ENCODE peak calls at places on chromosome 20, in eight cellular contexts. Q, D, W, C, E, I, A and S are unnamed samples.

GRCh38 chr20:15005300-15005986 is 668.0 kb upstream of the FLRT3 start:
- DNase-seq in E (peak), C (no peak), A (no peak), W (no peak), Q (no peak), I (no peak), D (no peak), S (no peak)

GRCh38 chr20:956330-956951 is 40.3 kb upstream of the ANGPT4 start:
- DNase-seq in A (peak), W (peak), E (peak), D (peak), Q (peak), I (peak), C (peak), S (peak)

GRCh38 chr20:54209216-54209813 is 1.4 kb downstream of the PFDN4 start:
- DNase-seq in W (no peak), A (no peak), I (no peak), Q (no peak), E (no peak), C (no peak), D (no peak), S (no peak)

GRCh38 chr20:24662756-24663399 is 193.4 kb downstream of the SYNDIG1 start:
- DNase-seq in E (no peak), I (no peak), A (no peak), D (peak), C (no peak), Q (no peak), W (no peak), S (no peak)

GRCh38 chr20:59014680-59015389 is 4.4 kb upstream of the TUBB1 start:
- DNase-seq in E (no peak), I (no peak), Q (no peak), W (no peak), A (no peak), D (no peak), C (no peak), S (no peak)

GRCh38 chr20:50704971-50705370 is 13.6 kb upstream of the RIPOR3 start:
- DNase-seq in I (no peak), Q (no peak), A (no peak), C (no peak), E (no peak), D (no peak), W (peak), S (no peak)

GRCh38 chr20:33664762-33665144 is 2.0 kb upstream of the ACTL10 start:
- DNase-seq in I (no peak), W (no peak), A (no peak), D (no peak), Q (peak), C (peak), E (no peak), S (no peak)

GRCh38 chr20:23314714-23315498 is 35.7 kb upstream of the NXT1 start:
- DNase-seq in Q (no peak), A (no peak), C (no peak), D (peak), I (no peak), E (no peak), W (no peak), S (no peak)

GRCh38 chr20:47502271-47502730 is 614 bp downstream of the NCOA3 start:
- DNase-seq in Q (peak), I (no peak), W (peak), E (no peak), C (peak), A (no peak), D (no peak), S (no peak)

GRCh38 chr20:32971703-32972161 is 32.5 kb downstream of the SUN5 start:
- DNase-seq in C (peak), Q (peak), I (no peak), D (no peak), W (no peak), A (no peak), E (no peak), S (no peak)